ENCODE peak calls at places on chromosome 10, in five cellular contexts. A is H1, Z is HepG2, F is GM12878, G is K562. E is an unnamed sample.

GRCh38 chr10:120131183-120131582 is 238.7 kb downstream of the SEC23IP start:
- DNase-seq in F (no peak), A (peak), G (peak), Z (no peak), E (no peak)

GRCh38 chr10:91557540-91558231 is 75.2 kb downstream of the PPP1R3C start:
- DNase-seq in A (no peak), G (no peak), F (no peak), Z (no peak), E (no peak)

GRCh38 chr10:124265391-124265745 is 153.4 kb downstream of the OAT start:
- DNase-seq in G (no peak), Z (no peak), F (no peak), A (no peak), E (no peak)

GRCh38 chr10:73782749-73783085 is 869 bp downstream of the CHCHD1 start:
- DNase-seq in Z (no peak), G (no peak), F (no peak), A (no peak), E (no peak)

GRCh38 chr10:130079614-130080460 is 30.8 kb downstream of the C10orf143 start:
- DNase-seq in Z (no peak), A (no peak), G (no peak), F (no peak), E (no peak)

GRCh38 chr10:107689318-107689717 is 524.8 kb upstream of the SORCS1 start:
- DNase-seq in A (no peak), Z (no peak), G (no peak), F (no peak), E (no peak)

GRCh38 chr10:52631648-52632047 is 140.9 kb downstream of the MBL2 start:
- DNase-seq in G (no peak), A (no peak), Z (no peak), F (no peak), E (no peak)

GRCh38 chr10:15144788-15145187 is 23.7 kb downstream of the NMT2 start:
- DNase-seq in Z (no peak), A (no peak), G (no peak), F (no peak), E (no peak)

GRCh38 chr10:85602713-85603112 is 763.9 kb downstream of the GRID1 start:
- DNase-seq in F (no peak), A (peak), G (no peak), Z (no peak), E (no peak)

GRCh38 chr10:25083546-25084111 is 67.2 kb downstream of the THNSL1 start:
- DNase-seq in A (no peak), F (no peak), Z (no peak), G (no peak), E (no peak)

GRCh38 chr10:78035025-78035424 is 1.4 kb downstream of the RPS24 start:
- DNase-seq in A (no peak), G (no peak), F (no peak), Z (peak), E (no peak)

GRCh38 chr10:69901022-69901421 is 99.3 kb downstream of the COL13A1 start:
- DNase-seq in A (no peak), F (no peak), G (no peak), Z (no peak), E (no peak)

GRCh38 chr10:122740640-122741039 is 41.0 kb upstream of the C10orf120 start:
- DNase-seq in A (no peak), G (no peak), F (no peak), Z (no peak), E (no peak)

GRCh38 chr10:70320751-70321150 is 36.9 kb upstream of the NPFFR1 start:
- DNase-seq in F (no peak), A (no peak), G (no peak), Z (no peak), E (no peak)

GRCh38 chr10:30357806-30358205 is 8.7 kb upstream of the MTPAP start:
- DNase-seq in F (no peak), Z (no peak), G (no peak), A (no peak), E (no peak)

GRCh38 chr10:12922117-12922900 is 79.2 kb downstream of the CCDC3 start:
- DNase-seq in A (no peak), Z (no peak), G (no peak), F (no peak), E (no peak)

GRCh38 chr10:14382022-14382421 is 51.3 kb upstream of the FRMD4A start:
- DNase-seq in F (peak), A (no peak), Z (no peak), G (no peak), E (no peak)

GRCh38 chr10:60403168-60403873 is 13.6 kb upstream of the ANK3 start:
- DNase-seq in Z (no peak), G (no peak), F (no peak), A (no peak), E (no peak)

GRCh38 chr10:79446451-79447020 is 1.1 kb upstream of the ZCCHC24 start:
- DNase-seq in A (peak), Z (no peak), F (no peak), G (peak), E (peak)

GRCh38 chr10:91901784-91902677 is 7.3 kb downstream of the FGFBP3 start:
- DNase-seq in F (no peak), Z (peak), A (no peak), G (peak), E (no peak)

GRCh38 chr10:129949411-129950335 is 14.4 kb downstream of the EBF3 start:
- DNase-seq in Z (no peak), F (no peak), G (no peak), A (no peak), E (peak)

GRCh38 chr10:79044036-79044664 is 24.6 kb upstream of the ZMIZ1 start:
- DNase-seq in A (no peak), F (no peak), Z (no peak), G (no peak), E (no peak)

GRCh38 chr10:104080762-104081161 is 4.9 kb downstream of the COL17A1 start:
- DNase-seq in Z (peak), A (no peak), G (peak), F (no peak), E (peak)

GRCh38 chr10:63798599-63799498 is 277.6 kb downstream of the REEP3 start:
- DNase-seq in A (no peak), F (no peak), G (no peak), Z (peak), E (no peak)

GRCh38 chr10:88110822-88111221 is 247.4 kb downstream of the PTEN start:
- DNase-seq in G (no peak), F (no peak), Z (no peak), A (no peak), E (no peak)

GRCh38 chr10:60189861-60190475 is 199.7 kb downstream of the ANK3 start:
- DNase-seq in G (no peak), F (no peak), Z (no peak), A (no peak), E (no peak)

GRCh38 chr10:72340510-72340895 is 14.2 kb downstream of the DNAJB12 start:
- DNase-seq in F (no peak), Z (no peak), G (peak), A (peak), E (peak)

GRCh38 chr10:8424555-8425201 is 370.2 kb downstream of the GATA3 start:
- DNase-seq in G (no peak), F (no peak), A (no peak), Z (no peak), E (no peak)

GRCh38 chr10:12687996-12688395 is 313.5 kb downstream of the CCDC3 start:
- DNase-seq in F (no peak), A (no peak), G (no peak), Z (no peak), E (no peak)

GRCh38 chr10:10865303-10865702 is 152.4 kb upstream of the CELF2 start:
- DNase-seq in A (no peak), Z (no peak), G (no peak), F (no peak), E (no peak)

GRCh38 chr10:47378606-47379444 is 5.3 kb downstream of the ZNF488 start:
- DNase-seq in G (no peak), Z (no peak), A (peak), F (no peak), E (peak)

GRCh38 chr10:34689053-34689452 is 126.0 kb downstream of the PARD3 start:
- DNase-seq in Z (no peak), A (no peak), F (no peak), G (no peak), E (no peak)

GRCh38 chr10:79345241-79346011 is 1.8 kb upstream of the PPIF start:
- DNase-seq in A (no peak), Z (no peak), G (no peak), F (no peak), E (no peak)

DNA sequence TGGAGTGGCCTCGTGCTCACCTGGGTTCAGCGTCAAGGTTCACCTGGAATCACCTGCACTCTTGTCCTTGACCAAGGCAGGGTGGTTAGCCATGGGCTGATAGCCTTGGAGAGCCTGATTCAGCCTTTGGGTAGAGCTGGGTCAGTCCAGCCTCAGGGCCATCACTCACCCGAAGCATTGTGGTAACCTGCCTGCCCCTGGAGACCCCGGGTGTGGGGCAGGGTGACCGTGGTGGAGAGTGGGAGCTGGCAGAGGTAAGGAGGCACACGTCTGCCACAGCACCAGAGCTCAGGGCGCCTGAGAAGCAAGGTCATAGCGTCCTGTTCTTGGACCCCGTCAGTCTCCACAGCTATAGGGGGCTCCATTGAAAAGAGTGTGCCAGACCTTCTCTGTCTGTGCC is 27.7 kb upstream of the WDFY4 start:
- DNase-seq in Z (no peak), G (no peak), A (no peak), F (no peak), E (no peak)
- TF ChIP-seq CTCF in Z (no peak), G (no peak), A (no peak), F (no peak), E (no peak)

GRCh38 chr10:132551808-132552130 is 14.2 kb downstream of the INPP5A start:
- DNase-seq in A (no peak), Z (no peak), G (no peak), F (no peak), E (no peak)
- H3K4me3 ChIP-seq in A (no peak), Z (no peak), G (no peak), F (no peak), E (no peak)

DNA sequence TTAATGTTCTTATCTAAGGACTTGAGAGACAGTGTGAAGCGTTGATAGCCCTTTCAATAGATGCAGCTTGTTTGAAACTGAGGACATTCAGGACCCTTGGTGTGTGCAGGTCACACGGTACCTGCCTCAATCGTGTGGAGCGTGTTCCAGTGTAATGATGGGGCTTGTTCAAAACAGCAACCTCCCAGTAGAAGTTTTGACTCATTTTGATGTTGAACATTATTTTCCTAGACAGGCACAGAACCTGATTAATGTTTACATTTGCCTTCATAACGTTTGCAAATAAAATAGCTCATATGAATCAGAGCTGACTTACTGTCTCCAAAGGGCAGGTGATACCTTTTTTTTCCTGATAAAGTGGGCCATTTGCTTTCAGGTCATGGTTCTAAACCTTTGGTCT is 21.3 kb downstream of the RBM17 start:
- DNase-seq in Z (no peak), F (no peak), G (no peak), A (no peak), E (no peak)
- TF ChIP-seq TAF1 in Z (no peak), F (no peak), G (no peak), A (no peak), E (no peak)

GRCh38 chr10:117449636-117450035 is 74.4 kb upstream of the PDZD8 start:
- DNase-seq in A (peak), F (no peak), G (peak), Z (no peak), E (no peak)
- TF ChIP-seq CTCF in A (peak), F (peak), G (peak), Z (peak), E (no peak)